ENCODE peak calls at places on chromosomes 2 and 18, in seven cellular contexts. Z, O, E, W, Q, K and D are unnamed samples.

GRCh38 chr2:70988151-70988550 is 6.5 kb downstream of the TEX261 start:
- DNase-seq in Z (peak), O (no peak), E (no peak), W (no peak), Q (no peak), K (no peak), D (no peak)

GRCh38 chr2:9165625-9166024 is 41.0 kb upstream of the ASAP2 start:
- DNase-seq in Z (no peak), O (no peak), E (no peak), W (no peak), Q (no peak), K (peak), D (no peak)

GRCh38 chr2:224958466-224958857 is 83.8 kb downstream of the DOCK10 start:
- DNase-seq in Z (no peak), O (no peak), E (no peak), W (no peak), Q (no peak), K (peak), D (peak)

GRCh38 chr18:33854827-33855139 is 276.8 kb downstream of the ASXL3 start:
- DNase-seq in Z (no peak), O (no peak), E (no peak), W (no peak), Q (no peak), K (no peak), D (no peak)

GRCh38 chr2:60796573-60797509 is 40.8 kb downstream of the PAPOLG start:
- DNase-seq in Z (no peak), O (no peak), E (peak), W (no peak), Q (no peak), K (peak), D (no peak)

GRCh38 chr2:70367722-70368323 is 66.0 kb upstream of the FAM136A start:
- DNase-seq in Z (no peak), O (peak), E (no peak), W (no peak), Q (no peak), K (peak), D (peak)

GRCh38 chr2:220894069-220894468 is 678.0 kb downstream of the EPHA4 start:
- DNase-seq in Z (no peak), O (no peak), E (no peak), W (no peak), Q (no peak), K (peak), D (peak)

GRCh38 chr2:208254871-208255556 is at the start of gene IDH1:
- DNase-seq in Z (peak), O (peak), E (peak), W (peak), Q (peak), K (peak), D (peak)

GRCh38 chr2:224242543-224242942 is 159.4 kb downstream of the FAM124B start:
- DNase-seq in Z (no peak), O (no peak), E (no peak), W (no peak), Q (no peak), K (peak), D (peak)

GRCh38 chr18:68826111-68826510 is 28.2 kb downstream of the CCDC102B start:
- DNase-seq in Z (no peak), O (peak), E (no peak), W (no peak), Q (no peak), K (peak), D (peak)

GRCh38 chr2:83528746-83529145 is 930.3 kb downstream of the SUCLG1 start:
- DNase-seq in Z (no peak), O (peak), E (no peak), W (no peak), Q (no peak), K (no peak), D (no peak)

GRCh38 chr2:173432049-173432754 is 77.5 kb downstream of the CDCA7 start:
- DNase-seq in Z (no peak), O (no peak), E (no peak), W (no peak), Q (no peak), K (peak), D (peak)

GRCh38 chr18:64474751-64475150 is 325.9 kb upstream of the LINC00305 start:
- DNase-seq in Z (no peak), O (no peak), E (no peak), W (no peak), Q (no peak), K (no peak), D (no peak)

GRCh38 chr2:232781765-232782164 is 5.4 kb upstream of the KCNJ13 start:
- DNase-seq in Z (no peak), O (peak), E (peak), W (no peak), Q (no peak), K (peak), D (peak)

GRCh38 chr18:23779696-23780303 is 90.5 kb downstream of the LAMA3 start:
- DNase-seq in Z (no peak), O (peak), E (no peak), W (no peak), Q (no peak), K (peak), D (peak)

GRCh38 chr18:37421349-37422080 is 144.1 kb downstream of the CELF4 start:
- DNase-seq in Z (no peak), O (no peak), E (no peak), W (no peak), Q (no peak), K (no peak), D (no peak)

GRCh38 chr2:46540496-46541342 is 61.4 kb downstream of the TMEM247 start:
- DNase-seq in Z (no peak), O (peak), E (no peak), W (no peak), Q (no peak), K (peak), D (peak)

GRCh38 chr2:189545424-189545823 is 35.2 kb downstream of the SLC40A1 start:
- DNase-seq in Z (no peak), O (no peak), E (no peak), W (no peak), Q (no peak), K (no peak), D (no peak)

GRCh38 chr18:59054892-59055291 is 84.8 kb upstream of the SEC11C start:
- DNase-seq in Z (no peak), O (no peak), E (no peak), W (peak), Q (peak), K (no peak), D (no peak)

DNA sequence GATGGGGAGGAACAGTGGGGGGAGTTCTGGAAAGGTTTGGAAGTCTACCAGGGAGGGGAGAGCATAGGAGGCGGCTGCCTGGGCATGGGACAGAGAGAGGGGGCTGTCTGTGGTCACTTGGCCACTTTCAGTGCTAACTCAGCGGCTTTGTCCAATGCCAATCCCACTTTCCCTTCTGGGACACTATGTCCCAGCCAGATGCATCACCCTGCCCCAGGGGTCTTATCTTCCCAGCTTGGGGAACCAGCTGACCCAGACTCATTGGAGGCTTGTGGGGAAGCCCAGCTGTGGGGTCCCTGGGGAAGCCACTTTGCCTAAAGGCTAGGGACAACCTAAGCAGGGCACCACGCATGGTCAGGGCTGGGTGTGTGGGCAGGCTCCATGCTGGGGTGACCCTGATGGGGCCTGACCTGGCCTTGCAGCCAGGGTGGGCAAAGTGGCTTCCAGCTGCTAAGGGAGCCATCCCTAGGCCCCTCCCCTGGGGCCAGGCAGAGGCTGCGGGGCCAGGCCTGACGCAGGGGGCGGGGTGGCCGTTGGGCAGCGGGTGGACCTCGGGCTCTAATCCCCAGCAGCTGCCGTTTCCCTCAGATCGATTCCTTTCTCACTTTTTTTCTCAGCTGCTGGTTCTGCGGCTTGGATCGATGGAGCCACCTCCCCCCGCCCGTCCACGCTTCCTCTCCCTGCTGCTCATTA is 1.6 kb upstream of the ASIC4 start:
- DNase-seq in Z (no peak), O (no peak), E (no peak), W (no peak), Q (no peak), K (no peak), D (no peak)
- H3K4me3 ChIP-seq in Z (no peak), O (no peak), E (no peak), W (no peak), Q (no peak), K (no peak), D (no peak)

GRCh38 chr2:120293123-120293990 is 40.7 kb downstream of the RALB start:
- DNase-seq in Z (no peak), O (no peak), E (no peak), W (no peak), Q (no peak), K (no peak), D (no peak)

GRCh38 chr2:120288016-120288373 is 35.3 kb downstream of the RALB start:
- DNase-seq in Z (no peak), O (no peak), E (no peak), W (no peak), Q (no peak), K (no peak), D (no peak)

GRCh38 chr2:120291464-120292311 is 39.0 kb downstream of the RALB start:
- DNase-seq in Z (no peak), O (peak), E (no peak), W (peak), Q (no peak), K (peak), D (no peak)

GRCh38 chr2:120289221-120289906 is 36.7 kb downstream of the RALB start:
- DNase-seq in Z (no peak), O (peak), E (no peak), W (no peak), Q (no peak), K (peak), D (no peak)

GRCh38 chr2:120290737-120291136 is 38.1 kb downstream of the RALB start:
- DNase-seq in Z (no peak), O (no peak), E (no peak), W (no peak), Q (no peak), K (no peak), D (no peak)
- H3K4me3 ChIP-seq in Z (no peak), O (no peak), E (no peak), W (no peak), Q (no peak), K (no peak), D (no peak)

GRCh38 chr2:128241896-128242295 is 76.8 kb downstream of the HS6ST1 start:
- DNase-seq in Z (peak), O (no peak), E (no peak), W (no peak), Q (no peak), K (no peak), D (no peak)

GRCh38 chr2:128249555-128249954 is 69.1 kb downstream of the HS6ST1 start:
- DNase-seq in Z (peak), O (no peak), E (no peak), W (no peak), Q (no peak), K (no peak), D (no peak)

GRCh38 chr2:128250409-128251025 is 68.2 kb downstream of the HS6ST1 start:
- DNase-seq in Z (no peak), O (peak), E (no peak), W (no peak), Q (peak), K (no peak), D (no peak)

DNA sequence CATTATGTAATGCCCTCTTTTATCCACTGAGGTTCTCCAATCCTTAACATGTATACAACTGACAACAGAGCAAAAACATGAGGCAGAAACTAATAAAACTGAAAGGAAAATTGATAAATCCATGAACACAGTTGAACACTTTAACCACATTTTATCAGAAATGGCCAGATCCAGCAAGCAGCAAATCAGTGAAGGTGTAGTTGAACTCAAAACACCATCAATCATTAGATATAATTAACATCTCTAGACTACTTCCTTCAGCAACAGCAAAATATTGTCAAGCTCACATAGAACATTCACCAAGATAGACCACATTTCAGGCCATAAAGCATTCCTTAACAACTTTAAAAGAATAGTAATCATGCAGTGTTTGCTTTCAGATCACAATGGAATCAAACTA is 72.9 kb downstream of the HS6ST1 start:
- DNase-seq in Z (no peak), O (no peak), E (no peak), W (no peak), Q (no peak), K (no peak), D (no peak)
- H3K4me3 ChIP-seq in Z (no peak), O (no peak), E (no peak), W (no peak), Q (no peak), K (no peak), D (no peak)

GRCh38 chr2:181072486-181072885 is 92.1 kb downstream of the UBE2E3 start:
- DNase-seq in Z (no peak), O (no peak), E (no peak), W (no peak), Q (no peak), K (peak), D (peak)

GRCh38 chr2:181073896-181074295 is 93.5 kb downstream of the UBE2E3 start:
- DNase-seq in Z (no peak), O (no peak), E (no peak), W (no peak), Q (no peak), K (peak), D (no peak)

GRCh38 chr2:181074457-181074856 is 94.1 kb downstream of the UBE2E3 start:
- DNase-seq in Z (no peak), O (no peak), E (no peak), W (no peak), Q (no peak), K (peak), D (no peak)

GRCh38 chr2:181077128-181077709 is 96.8 kb downstream of the UBE2E3 start:
- DNase-seq in Z (no peak), O (peak), E (peak), W (no peak), Q (no peak), K (peak), D (peak)

DNA sequence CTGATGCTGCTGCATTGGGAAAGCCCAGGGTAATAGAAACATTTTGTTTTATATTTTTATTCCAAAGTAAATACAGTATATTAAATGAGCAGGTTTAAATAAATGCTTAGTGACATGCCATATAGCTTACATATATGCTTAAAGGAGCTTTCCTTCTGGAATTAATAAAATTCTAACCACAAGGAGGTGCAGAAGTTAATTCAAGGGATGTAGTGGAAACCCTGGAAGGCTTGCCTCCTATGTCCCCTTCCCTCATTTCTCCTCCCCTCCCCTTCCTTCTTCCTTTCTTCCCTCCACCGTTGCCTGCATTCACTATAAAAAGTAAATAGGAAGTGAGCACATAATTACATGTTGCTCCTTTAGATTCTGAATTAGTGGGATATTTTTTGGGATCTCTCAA is 96.3 kb downstream of the UBE2E3 start:
- DNase-seq in Z (no peak), O (no peak), E (no peak), W (no peak), Q (no peak), K (no peak), D (peak)
- H3K4me3 ChIP-seq in Z (no peak), O (no peak), E (no peak), W (no peak), Q (no peak), K (no peak), D (no peak)

GRCh38 chr2:55415300-55415699 is 4.4 kb downstream of the CCDC88A start:
- DNase-seq in Z (no peak), O (no peak), E (no peak), W (no peak), Q (no peak), K (no peak), D (no peak)

GRCh38 chr2:55419236-55419513 is 481 bp downstream of the CCDC88A start:
- DNase-seq in Z (no peak), O (peak), E (no peak), W (peak), Q (no peak), K (peak), D (peak)

GRCh38 chr2:55418512-55419235 is 982 bp downstream of the CCDC88A start:
- DNase-seq in Z (no peak), O (peak), E (peak), W (no peak), Q (no peak), K (peak), D (peak)

GRCh38 chr2:55418072-55418471 is 1.6 kb downstream of the CCDC88A start:
- DNase-seq in Z (no peak), O (no peak), E (no peak), W (no peak), Q (no peak), K (peak), D (no peak)

GRCh38 chr2:55416826-55417568 is 2.7 kb downstream of the CCDC88A start:
- DNase-seq in Z (no peak), O (no peak), E (no peak), W (no peak), Q (no peak), K (no peak), D (no peak)
- H3K4me3 ChIP-seq in Z (no peak), O (no peak), E (peak), W (no peak), Q (no peak), K (peak), D (peak)

GRCh38 chr2:892892-893291 is 57.8 kb upstream of the SNTG2 start:
- DNase-seq in Z (no peak), O (no peak), E (no peak), W (no peak), Q (no peak), K (no peak), D (no peak)
- H3K4me3 ChIP-seq in Z (no peak), O (no peak), E (no peak), W (no peak), Q (no peak), K (no peak), D (no peak)

GRCh38 chr2:142813830-142814829 is 63.3 kb upstream of the KYNU start:
- DNase-seq in Z (no peak), O (no peak), E (no peak), W (no peak), Q (no peak), K (no peak), D (no peak)
- H3K4me3 ChIP-seq in Z (no peak), O (no peak), E (no peak), W (no peak), Q (no peak), K (no peak), D (no peak)

GRCh38 chr18:8889479-8889878 is 184.1 kb downstream of the MTCL1 start:
- DNase-seq in Z (no peak), O (no peak), E (no peak), W (no peak), Q (no peak), K (peak), D (no peak)
- H3K4me3 ChIP-seq in Z (no peak), O (no peak), E (no peak), W (no peak), Q (no peak), K (no peak), D (no peak)

GRCh38 chr2:235668782-235669181 is 174.9 kb downstream of the AGAP1 start:
- DNase-seq in Z (no peak), O (no peak), E (no peak), W (no peak), Q (no peak), K (no peak), D (no peak)
- H3K4me3 ChIP-seq in Z (no peak), O (no peak), E (no peak), W (no peak), Q (no peak), K (no peak), D (no peak)